ENCODE peak calls at places on chromosomes 1 and 21, in eight cellular contexts. One of them, this sample, is unnamed.

GRCh38 chr1:91817506-91817905 is 68.4 kb downstream of the TGFBR3 start:
- DNase-seq in sigmoid colon: no peak
- DNase-seq in lower leg skin: no peak
- DNase-seq in fibroblast of lung: no peak
- DNase-seq in stomach: no peak
- DNase-seq in endothelial cell of umbilical vein: no peak
- DNase-seq in HCT116: no peak
- DNase-seq in left ventricle myocardium inferior: no peak
- DNase-seq in this sample: no peak

GRCh38 chr1:35718492-35719336 is at the start of gene C1orf216:
- DNase-seq in sigmoid colon: peak
- DNase-seq in lower leg skin: peak
- DNase-seq in fibroblast of lung: peak
- DNase-seq in stomach: peak
- DNase-seq in endothelial cell of umbilical vein: peak
- DNase-seq in HCT116: peak
- DNase-seq in left ventricle myocardium inferior: peak
- DNase-seq in this sample: peak

GRCh38 chr1:76133977-76134376 is 59.4 kb downstream of the ST6GALNAC3 start:
- DNase-seq in sigmoid colon: no peak
- DNase-seq in lower leg skin: no peak
- DNase-seq in fibroblast of lung: no peak
- DNase-seq in stomach: no peak
- DNase-seq in endothelial cell of umbilical vein: no peak
- DNase-seq in HCT116: no peak
- DNase-seq in left ventricle myocardium inferior: no peak
- DNase-seq in this sample: no peak

GRCh38 chr1:3086272-3086671 is 17.3 kb downstream of the PRDM16 start:
- DNase-seq in sigmoid colon: no peak
- DNase-seq in lower leg skin: no peak
- DNase-seq in fibroblast of lung: no peak
- DNase-seq in stomach: no peak
- DNase-seq in endothelial cell of umbilical vein: no peak
- DNase-seq in HCT116: no peak
- DNase-seq in left ventricle myocardium inferior: no peak
- DNase-seq in this sample: no peak

GRCh38 chr21:41765393-41765950 is 1.4 kb downstream of the RIPK4 start:
- DNase-seq in sigmoid colon: peak
- DNase-seq in lower leg skin: no peak
- DNase-seq in fibroblast of lung: no peak
- DNase-seq in stomach: no peak
- DNase-seq in endothelial cell of umbilical vein: no peak
- DNase-seq in HCT116: no peak
- DNase-seq in left ventricle myocardium inferior: no peak
- DNase-seq in this sample: no peak

GRCh38 chr1:224762701-224763100 is 146.6 kb downstream of the CNIH3 start:
- DNase-seq in sigmoid colon: no peak
- DNase-seq in lower leg skin: no peak
- DNase-seq in fibroblast of lung: no peak
- DNase-seq in stomach: no peak
- DNase-seq in endothelial cell of umbilical vein: no peak
- DNase-seq in HCT116: no peak
- DNase-seq in left ventricle myocardium inferior: no peak
- DNase-seq in this sample: no peak

GRCh38 chr1:246320286-246320685 is 186.8 kb downstream of the SMYD3 start:
- DNase-seq in sigmoid colon: no peak
- DNase-seq in lower leg skin: no peak
- DNase-seq in fibroblast of lung: no peak
- DNase-seq in stomach: no peak
- DNase-seq in endothelial cell of umbilical vein: peak
- DNase-seq in HCT116: no peak
- DNase-seq in left ventricle myocardium inferior: no peak
- DNase-seq in this sample: peak

GRCh38 chr1:30417001-30417700 is 306.2 kb downstream of the MATN1 start:
- DNase-seq in sigmoid colon: peak
- DNase-seq in lower leg skin: peak
- DNase-seq in fibroblast of lung: no peak
- DNase-seq in stomach: peak
- DNase-seq in endothelial cell of umbilical vein: no peak
- DNase-seq in HCT116: no peak
- DNase-seq in left ventricle myocardium inferior: no peak
- DNase-seq in this sample: no peak

GRCh38 chr1:151616505-151616849 is 4.6 kb downstream of the SNX27 start:
- DNase-seq in sigmoid colon: no peak
- DNase-seq in lower leg skin: no peak
- DNase-seq in fibroblast of lung: peak
- DNase-seq in stomach: no peak
- DNase-seq in endothelial cell of umbilical vein: no peak
- DNase-seq in HCT116: no peak
- DNase-seq in left ventricle myocardium inferior: no peak
- DNase-seq in this sample: peak

GRCh38 chr1:202200669-202201068 is 7.1 kb downstream of the LGR6 start:
- DNase-seq in sigmoid colon: no peak
- DNase-seq in lower leg skin: no peak
- DNase-seq in fibroblast of lung: no peak
- DNase-seq in stomach: no peak
- DNase-seq in endothelial cell of umbilical vein: no peak
- DNase-seq in HCT116: no peak
- DNase-seq in left ventricle myocardium inferior: peak
- DNase-seq in this sample: no peak
- TF ChIP-seq CTCF in sigmoid colon: no peak
- TF ChIP-seq CTCF in lower leg skin: no peak
- TF ChIP-seq CTCF in fibroblast of lung: no peak
- TF ChIP-seq CTCF in stomach: no peak
- TF ChIP-seq CTCF in endothelial cell of umbilical vein: no peak
- TF ChIP-seq CTCF in HCT116: no peak
- TF ChIP-seq CTCF in left ventricle myocardium inferior: no peak
- TF ChIP-seq CTCF in this sample: no peak

DNA sequence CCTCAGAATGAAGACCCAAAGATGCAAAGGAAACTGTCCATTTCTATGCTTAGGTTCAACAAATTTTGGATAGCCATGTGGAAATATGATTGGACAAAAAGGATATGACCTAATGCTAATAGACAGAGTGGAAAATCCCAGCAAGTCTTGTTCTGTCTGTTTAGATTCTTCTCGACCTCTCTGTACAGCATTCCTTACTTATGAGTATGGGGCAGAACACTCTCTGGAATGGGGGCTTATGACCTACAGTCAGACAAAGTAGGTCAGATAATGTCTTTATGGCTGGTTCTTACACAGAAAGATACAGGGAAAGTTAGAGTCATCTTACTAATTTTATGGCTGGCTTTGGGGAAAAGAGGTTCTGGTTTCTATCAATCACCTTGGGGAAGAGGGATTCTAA is 2.8 kb downstream of the GCSAML start:
- DNase-seq in sigmoid colon: no peak
- DNase-seq in lower leg skin: no peak
- DNase-seq in fibroblast of lung: peak
- DNase-seq in stomach: no peak
- DNase-seq in endothelial cell of umbilical vein: no peak
- DNase-seq in HCT116: no peak
- DNase-seq in left ventricle myocardium inferior: no peak
- DNase-seq in this sample: peak
- H3K4me3 ChIP-seq in sigmoid colon: no peak
- H3K4me3 ChIP-seq in lower leg skin: no peak
- H3K4me3 ChIP-seq in fibroblast of lung: no peak
- H3K4me3 ChIP-seq in stomach: no peak
- H3K4me3 ChIP-seq in endothelial cell of umbilical vein: no peak
- H3K4me3 ChIP-seq in HCT116: no peak
- H3K4me3 ChIP-seq in left ventricle myocardium inferior: no peak
- H3K4me3 ChIP-seq in this sample: no peak

DNA sequence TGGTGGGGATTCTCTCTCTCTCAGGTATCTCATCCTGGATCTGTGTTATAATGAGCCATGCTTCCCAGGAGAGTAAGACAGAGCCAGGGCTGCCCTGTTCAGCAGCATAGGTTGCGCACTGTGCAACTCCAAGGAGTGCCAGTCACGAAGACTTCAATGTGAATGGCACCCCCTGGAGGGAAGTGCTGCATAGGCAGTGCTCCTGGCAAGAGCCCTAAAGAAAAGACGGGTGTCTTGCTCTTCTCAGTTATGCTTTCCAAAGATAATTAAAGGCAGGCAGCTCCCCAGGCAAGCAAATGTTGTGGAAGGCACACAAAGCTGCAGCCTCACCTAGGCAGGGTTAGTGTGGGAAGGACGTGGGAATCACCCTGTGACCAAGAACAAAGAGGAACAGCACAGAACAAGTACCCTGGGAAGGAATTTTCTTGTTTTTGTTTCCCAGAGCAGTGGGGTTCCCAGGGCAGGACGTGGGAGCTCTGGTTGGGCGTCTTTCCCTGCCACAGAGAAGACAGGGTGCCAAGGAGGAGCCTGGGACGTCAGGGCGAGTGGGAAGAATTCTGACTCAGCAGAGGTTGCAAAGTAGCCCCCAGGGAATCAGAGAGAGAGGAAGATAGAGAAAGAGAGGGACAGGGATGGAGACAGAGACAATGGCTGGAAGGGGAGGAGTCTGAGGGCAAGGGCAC is 120.9 kb downstream of the KCNN3 start:
- DNase-seq in sigmoid colon: no peak
- DNase-seq in lower leg skin: no peak
- DNase-seq in fibroblast of lung: peak
- DNase-seq in stomach: no peak
- DNase-seq in endothelial cell of umbilical vein: peak
- DNase-seq in HCT116: peak
- DNase-seq in left ventricle myocardium inferior: no peak
- DNase-seq in this sample: peak
- TF ChIP-seq CTCF in sigmoid colon: no peak
- TF ChIP-seq CTCF in lower leg skin: no peak
- TF ChIP-seq CTCF in fibroblast of lung: peak
- TF ChIP-seq CTCF in stomach: no peak
- TF ChIP-seq CTCF in endothelial cell of umbilical vein: peak
- TF ChIP-seq CTCF in HCT116: peak
- TF ChIP-seq CTCF in left ventricle myocardium inferior: peak
- TF ChIP-seq CTCF in this sample: peak

GRCh38 chr1:206023682-206024081 is at the start of gene CTSE:
- DNase-seq in sigmoid colon: no peak
- DNase-seq in lower leg skin: no peak
- DNase-seq in fibroblast of lung: no peak
- DNase-seq in stomach: peak
- DNase-seq in endothelial cell of umbilical vein: no peak
- DNase-seq in HCT116: no peak
- DNase-seq in left ventricle myocardium inferior: no peak
- DNase-seq in this sample: no peak
- H3K4me3 ChIP-seq in sigmoid colon: no peak
- H3K4me3 ChIP-seq in lower leg skin: no peak
- H3K4me3 ChIP-seq in fibroblast of lung: no peak
- H3K4me3 ChIP-seq in stomach: peak
- H3K4me3 ChIP-seq in endothelial cell of umbilical vein: no peak
- H3K4me3 ChIP-seq in HCT116: no peak
- H3K4me3 ChIP-seq in left ventricle myocardium inferior: no peak
- H3K4me3 ChIP-seq in this sample: no peak

DNA sequence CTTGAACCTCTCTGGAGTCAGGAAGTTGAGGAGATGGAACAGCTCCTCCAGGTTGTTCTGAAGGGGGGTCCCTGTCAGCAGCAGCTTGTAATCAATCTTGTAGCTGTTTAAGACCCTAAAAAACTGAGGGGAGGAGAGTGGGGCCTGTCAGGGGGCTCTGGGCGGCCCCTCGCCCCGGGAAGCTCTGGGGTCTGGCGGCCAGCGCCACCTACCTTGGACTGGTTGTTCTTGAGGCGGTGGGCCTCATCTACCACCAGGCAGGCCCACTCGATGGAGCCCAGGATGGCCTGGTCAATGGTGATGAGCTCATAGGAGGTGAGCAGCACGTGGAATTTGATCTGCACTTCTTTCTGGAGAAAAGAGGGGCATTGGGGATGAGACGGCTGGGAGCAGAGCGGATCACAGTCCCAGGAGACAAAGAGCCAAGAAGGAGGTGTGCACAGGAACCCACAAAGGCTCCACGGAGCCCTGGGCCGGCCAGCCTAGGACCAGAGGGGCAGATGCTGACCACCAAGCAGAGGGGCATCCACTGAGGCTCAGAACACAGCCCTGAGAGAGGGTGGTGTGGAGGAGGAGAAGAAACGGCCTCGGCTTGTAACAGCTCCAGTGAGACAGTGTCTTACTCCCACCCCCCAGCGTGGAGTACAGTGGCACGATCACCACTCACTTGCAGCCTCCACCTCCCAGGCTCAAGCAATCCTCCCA is 43.5 kb downstream of the CHD5 start:
- DNase-seq in sigmoid colon: peak
- DNase-seq in lower leg skin: no peak
- DNase-seq in fibroblast of lung: no peak
- DNase-seq in stomach: no peak
- DNase-seq in endothelial cell of umbilical vein: no peak
- DNase-seq in HCT116: no peak
- DNase-seq in left ventricle myocardium inferior: no peak
- DNase-seq in this sample: no peak
- TF ChIP-seq CTCF in sigmoid colon: no peak
- TF ChIP-seq CTCF in lower leg skin: no peak
- TF ChIP-seq CTCF in fibroblast of lung: no peak
- TF ChIP-seq CTCF in stomach: no peak
- TF ChIP-seq CTCF in endothelial cell of umbilical vein: no peak
- TF ChIP-seq CTCF in HCT116: no peak
- TF ChIP-seq CTCF in left ventricle myocardium inferior: no peak
- TF ChIP-seq CTCF in this sample: no peak